ENCODE peak calls at places on chromosome 4, in five cellular contexts. V is bronchial epithelial cell, Z is HTR-8/SVneo, J is hippocampal formation, F is head of caudate nucleus. E is an unnamed sample.

GRCh38 chr4:48879561-48880442 is 26.8 kb downstream of the OCIAD2 start:
- DNase-seq in V (no peak), J (no peak), F (no peak), Z (no peak), E (no peak)

GRCh38 chr4:142402925-142403324 is 443.2 kb downstream of the INPP4B start:
- DNase-seq in F (no peak), V (peak), J (no peak), Z (no peak), E (peak)

GRCh38 chr4:147599764-147600163 is 17.4 kb upstream of the TMEM184C start:
- DNase-seq in V (no peak), F (no peak), Z (peak), J (no peak), E (peak)

GRCh38 chr4:119116925-119117900 is 18.4 kb upstream of the MYOZ2 start:
- DNase-seq in Z (no peak), J (no peak), V (no peak), F (no peak), E (no peak)

GRCh38 chr4:10455133-10455532 is 2.1 kb downstream of the ZNF518B start:
- DNase-seq in J (no peak), F (no peak), Z (no peak), V (no peak), E (no peak)

GRCh38 chr4:77203380-77204197 is 46.6 kb downstream of the CCNG2 start:
- DNase-seq in V (peak), F (peak), Z (peak), J (peak), E (peak)

GRCh38 chr4:103634236-103634635 is 85.5 kb downstream of the TACR3 start:
- DNase-seq in Z (no peak), F (no peak), J (no peak), V (peak), E (peak)

GRCh38 chr4:189143255-189143654 is 797.4 kb upstream of the FRG1 start:
- DNase-seq in F (no peak), V (peak), J (no peak), Z (peak), E (peak)

GRCh38 chr4:103429283-103429682 is 231.1 kb upstream of the CENPE start:
- DNase-seq in Z (no peak), J (no peak), F (no peak), V (no peak), E (no peak)

GRCh38 chr4:27327421-27328181 is 467.0 kb downstream of the STIM2 start:
- DNase-seq in V (peak), Z (no peak), F (peak), J (no peak), E (no peak)

GRCh38 chr4:42644897-42645296 is 12.0 kb downstream of the ATP8A1 start:
- DNase-seq in V (no peak), Z (no peak), J (no peak), F (no peak), E (no peak)

GRCh38 chr4:145812902-145813301 is 125.7 kb downstream of the ZNF827 start:
- DNase-seq in F (no peak), Z (peak), V (peak), J (no peak), E (peak)

GRCh38 chr4:47643845-47644244 is 158.8 kb downstream of the ATP10D start:
- DNase-seq in V (no peak), F (no peak), Z (no peak), J (no peak), E (no peak)

GRCh38 chr4:176784816-176785215 is 7.9 kb downstream of the VEGFC start:
- DNase-seq in F (no peak), Z (no peak), J (no peak), V (no peak), E (no peak)

GRCh38 chr4:176499518-176499917 is 179.8 kb downstream of the SPCS3 start:
- DNase-seq in Z (peak), V (no peak), J (no peak), F (no peak), E (peak)

GRCh38 chr4:113278324-113278934 is 229.0 kb downstream of the ANK2 start:
- DNase-seq in F (peak), V (peak), J (peak), Z (peak), E (peak)

GRCh38 chr4:28462766-28463165 is 1602.1 kb downstream of the STIM2 start:
- DNase-seq in J (no peak), V (no peak), Z (no peak), F (no peak), E (no peak)

GRCh38 chr4:144174401-144175067 is 34.0 kb upstream of the GYPA start:
- DNase-seq in J (peak), F (no peak), V (peak), Z (peak), E (peak)

GRCh38 chr4:101418055-101418454 is 70.7 kb upstream of the PPP3CA start:
- DNase-seq in J (no peak), Z (no peak), V (no peak), F (no peak), E (no peak)

GRCh38 chr4:61924131-61924530 is 724.0 kb downstream of the ADGRL3 start:
- DNase-seq in Z (no peak), J (no peak), F (no peak), V (no peak), E (no peak)

GRCh38 chr4:150337709-150338108 is 244.2 kb upstream of the MAB21L2 start:
- DNase-seq in J (no peak), Z (peak), V (no peak), F (no peak), E (no peak)

GRCh38 chr4:153728151-153728550 is 31.7 kb downstream of the RNF175 start:
- DNase-seq in Z (no peak), V (no peak), J (no peak), F (no peak), E (no peak)

GRCh38 chr4:40340034-40340433 is 4.9 kb downstream of the CHRNA9 start:
- DNase-seq in F (no peak), V (peak), J (no peak), Z (no peak), E (no peak)

GRCh38 chr4:25370242-25370641 is 6.8 kb upstream of the ANAPC4 start:
- DNase-seq in F (no peak), V (no peak), J (no peak), Z (no peak), E (no peak)

E was measured in MCF 10A.